ENCODE peak calls at places on chromosomes 6 and 20, in six cellular contexts. One of them, this sample, is unnamed.

GRCh38 chr6:157596886-157597285 is 215.9 kb downstream of the ZDHHC14 start:
- DNase-seq in A549: no peak
- DNase-seq in pons: no peak
- DNase-seq in iPS DF 6.9: no peak
- DNase-seq in CD4-positive, alpha-beta T cell: no peak
- DNase-seq in posterior vena cava: no peak
- DNase-seq in this sample: no peak

GRCh38 chr20:41329435-41330342 is 10.9 kb upstream of the LPIN3 start:
- DNase-seq in A549: peak; percentile 44
- DNase-seq in pons: peak; percentile 61
- DNase-seq in iPS DF 6.9: no peak
- DNase-seq in CD4-positive, alpha-beta T cell: peak; percentile 67
- DNase-seq in posterior vena cava: peak; percentile 95
- DNase-seq in this sample: no peak

GRCh38 chr6:29757282-29757681 is 34.0 kb downstream of the HLA-F start:
- DNase-seq in A549: no peak
- DNase-seq in pons: no peak
- DNase-seq in iPS DF 6.9: no peak
- DNase-seq in CD4-positive, alpha-beta T cell: no peak
- DNase-seq in posterior vena cava: no peak
- DNase-seq in this sample: no peak

GRCh38 chr6:122747573-122747972 is 31.9 kb upstream of the FABP7 start:
- DNase-seq in A549: no peak
- DNase-seq in pons: no peak
- DNase-seq in iPS DF 6.9: no peak
- DNase-seq in CD4-positive, alpha-beta T cell: no peak
- DNase-seq in posterior vena cava: no peak
- DNase-seq in this sample: no peak

GRCh38 chr20:63099426-63100267 is 92.9 kb upstream of the BHLHE23 start:
- DNase-seq in A549: no peak
- DNase-seq in pons: no peak
- DNase-seq in iPS DF 6.9: no peak
- DNase-seq in CD4-positive, alpha-beta T cell: peak; percentile 14
- DNase-seq in posterior vena cava: peak; percentile 58
- DNase-seq in this sample: no peak

GRCh38 chr20:23037017-23037481 is 1.9 kb downstream of the SSTR4 start:
- DNase-seq in A549: no peak
- DNase-seq in pons: no peak
- DNase-seq in iPS DF 6.9: no peak
- DNase-seq in CD4-positive, alpha-beta T cell: no peak
- DNase-seq in posterior vena cava: no peak
- DNase-seq in this sample: no peak

GRCh38 chr6:37311666-37312473 is 41.9 kb upstream of the RNF8 start:
- DNase-seq in A549: no peak
- DNase-seq in pons: peak; percentile 86
- DNase-seq in iPS DF 6.9: no peak
- DNase-seq in CD4-positive, alpha-beta T cell: no peak
- DNase-seq in posterior vena cava: no peak
- DNase-seq in this sample: no peak

GRCh38 chr20:46127396-46128010 is 9.4 kb downstream of the CD40 start:
- DNase-seq in A549: no peak
- DNase-seq in pons: no peak
- DNase-seq in iPS DF 6.9: no peak
- DNase-seq in CD4-positive, alpha-beta T cell: no peak
- DNase-seq in posterior vena cava: no peak
- DNase-seq in this sample: no peak

GRCh38 chr20:37238426-37238825 is 23.2 kb downstream of the GHRH start:
- DNase-seq in A549: no peak
- DNase-seq in pons: no peak
- DNase-seq in iPS DF 6.9: no peak
- DNase-seq in CD4-positive, alpha-beta T cell: no peak
- DNase-seq in posterior vena cava: no peak
- DNase-seq in this sample: no peak

GRCh38 chr6:142235247-142235646 is 66.6 kb upstream of the ADGRG6 start:
- DNase-seq in A549: no peak
- DNase-seq in pons: no peak
- DNase-seq in iPS DF 6.9: peak; percentile 5
- DNase-seq in CD4-positive, alpha-beta T cell: no peak
- DNase-seq in posterior vena cava: no peak
- DNase-seq in this sample: no peak

GRCh38 chr6:91412532-91412931 is 825.7 kb upstream of the MAP3K7 start:
- DNase-seq in A549: no peak
- DNase-seq in pons: no peak
- DNase-seq in iPS DF 6.9: no peak
- DNase-seq in CD4-positive, alpha-beta T cell: no peak
- DNase-seq in posterior vena cava: no peak
- DNase-seq in this sample: no peak

GRCh38 chr6:18477301-18477941 is 90.3 kb downstream of the RNF144B start:
- DNase-seq in A549: no peak
- DNase-seq in pons: peak; percentile 78
- DNase-seq in iPS DF 6.9: no peak
- DNase-seq in CD4-positive, alpha-beta T cell: no peak
- DNase-seq in posterior vena cava: no peak
- DNase-seq in this sample: peak; percentile 17

GRCh38 chr20:32524871-32525501 is 60.1 kb downstream of the NOL4L start:
- DNase-seq in A549: no peak
- DNase-seq in pons: peak; percentile 58
- DNase-seq in iPS DF 6.9: no peak
- DNase-seq in CD4-positive, alpha-beta T cell: peak; percentile 31
- DNase-seq in posterior vena cava: peak; percentile 87
- DNase-seq in this sample: no peak

GRCh38 chr20:58131581-58132142 is 96.8 kb downstream of the ANKRD60 start:
- DNase-seq in A549: no peak
- DNase-seq in pons: peak; percentile 19
- DNase-seq in iPS DF 6.9: no peak
- DNase-seq in CD4-positive, alpha-beta T cell: no peak
- DNase-seq in posterior vena cava: no peak
- DNase-seq in this sample: no peak

GRCh38 chr20:32528291-32528891 is 56.7 kb downstream of the NOL4L start:
- DNase-seq in A549: no peak
- DNase-seq in pons: no peak
- DNase-seq in iPS DF 6.9: no peak
- DNase-seq in CD4-positive, alpha-beta T cell: no peak
- DNase-seq in posterior vena cava: no peak
- DNase-seq in this sample: no peak

GRCh38 chr20:25300496-25301170 is 52.7 kb downstream of the PYGB start:
- DNase-seq in A549: no peak
- DNase-seq in pons: no peak
- DNase-seq in iPS DF 6.9: no peak
- DNase-seq in CD4-positive, alpha-beta T cell: no peak
- DNase-seq in posterior vena cava: no peak
- DNase-seq in this sample: no peak

GRCh38 chr6:159252955-159253508 is 83.8 kb downstream of the FNDC1 start:
- DNase-seq in A549: peak; percentile 23
- DNase-seq in pons: peak; percentile 56
- DNase-seq in iPS DF 6.9: peak; percentile 47
- DNase-seq in CD4-positive, alpha-beta T cell: no peak
- DNase-seq in posterior vena cava: no peak
- DNase-seq in this sample: peak; percentile 39

GRCh38 chr20:45355209-45355608 is 7.0 kb upstream of the SDC4 start:
- DNase-seq in A549: no peak
- DNase-seq in pons: no peak
- DNase-seq in iPS DF 6.9: no peak
- DNase-seq in CD4-positive, alpha-beta T cell: no peak
- DNase-seq in posterior vena cava: peak; percentile 35
- DNase-seq in this sample: no peak

GRCh38 chr20:49245921-49246740 is 26.9 kb downstream of the DDX27 start:
- DNase-seq in A549: peak; percentile 73
- DNase-seq in pons: peak; percentile 81
- DNase-seq in iPS DF 6.9: no peak
- DNase-seq in CD4-positive, alpha-beta T cell: no peak
- DNase-seq in posterior vena cava: no peak
- DNase-seq in this sample: peak; percentile 42

GRCh38 chr6:12355354-12355753 is 65.2 kb downstream of the EDN1 start:
- DNase-seq in A549: no peak
- DNase-seq in pons: no peak
- DNase-seq in iPS DF 6.9: no peak
- DNase-seq in CD4-positive, alpha-beta T cell: no peak
- DNase-seq in posterior vena cava: no peak
- DNase-seq in this sample: no peak

GRCh38 chr6:159665868-159666635 is 27.0 kb downstream of the SOD2 start:
- DNase-seq in A549: no peak
- DNase-seq in pons: no peak
- DNase-seq in iPS DF 6.9: no peak
- DNase-seq in CD4-positive, alpha-beta T cell: no peak
- DNase-seq in posterior vena cava: no peak
- DNase-seq in this sample: no peak

GRCh38 chr6:31557443-31558317 is 10.3 kb downstream of the NFKBIL1 start:
- DNase-seq in A549: no peak
- DNase-seq in pons: no peak
- DNase-seq in iPS DF 6.9: no peak
- DNase-seq in CD4-positive, alpha-beta T cell: no peak
- DNase-seq in posterior vena cava: no peak
- DNase-seq in this sample: no peak

GRCh38 chr20:61303217-61303616 is 51.2 kb downstream of the CDH4 start:
- DNase-seq in A549: no peak
- DNase-seq in pons: no peak
- DNase-seq in iPS DF 6.9: no peak
- DNase-seq in CD4-positive, alpha-beta T cell: no peak
- DNase-seq in posterior vena cava: no peak
- DNase-seq in this sample: no peak

GRCh38 chr20:45117581-45117980 is 2.6 kb upstream of the WFDC5 start:
- DNase-seq in A549: no peak
- DNase-seq in pons: no peak
- DNase-seq in iPS DF 6.9: no peak
- DNase-seq in CD4-positive, alpha-beta T cell: no peak
- DNase-seq in posterior vena cava: no peak
- DNase-seq in this sample: no peak

GRCh38 chr20:31496761-31497295 is 17.4 kb upstream of the HM13 start:
- DNase-seq in A549: no peak
- DNase-seq in pons: no peak
- DNase-seq in iPS DF 6.9: no peak
- DNase-seq in CD4-positive, alpha-beta T cell: no peak
- DNase-seq in posterior vena cava: peak; percentile 94
- DNase-seq in this sample: no peak

GRCh38 chr6:151239603-151240035 is at the start of gene AKAP12:
- DNase-seq in A549: no peak
- DNase-seq in pons: no peak
- DNase-seq in iPS DF 6.9: no peak
- DNase-seq in CD4-positive, alpha-beta T cell: no peak
- DNase-seq in posterior vena cava: peak; percentile 88
- DNase-seq in this sample: peak; percentile 66

GRCh38 chr6:5085638-5086293 is 625 bp downstream of the PPP1R3G start:
- DNase-seq in A549: no peak
- DNase-seq in pons: no peak
- DNase-seq in iPS DF 6.9: no peak
- DNase-seq in CD4-positive, alpha-beta T cell: no peak
- DNase-seq in posterior vena cava: peak; percentile 82
- DNase-seq in this sample: no peak

GRCh38 chr20:8431538-8432434 is 299.7 kb downstream of the PLCB1 start:
- DNase-seq in A549: no peak
- DNase-seq in pons: no peak
- DNase-seq in iPS DF 6.9: no peak
- DNase-seq in CD4-positive, alpha-beta T cell: no peak
- DNase-seq in posterior vena cava: no peak
- DNase-seq in this sample: no peak

GRCh38 chr6:53811082-53811481 is 16.3 kb downstream of the LRRC1 start:
- DNase-seq in A549: no peak
- DNase-seq in pons: no peak
- DNase-seq in iPS DF 6.9: no peak
- DNase-seq in CD4-positive, alpha-beta T cell: no peak
- DNase-seq in posterior vena cava: no peak
- DNase-seq in this sample: no peak

GRCh38 chr20:57198359-57199072 is 67.9 kb downstream of the BMP7 start:
- DNase-seq in A549: no peak
- DNase-seq in pons: no peak
- DNase-seq in iPS DF 6.9: no peak
- DNase-seq in CD4-positive, alpha-beta T cell: no peak
- DNase-seq in posterior vena cava: no peak
- DNase-seq in this sample: no peak

GRCh38 chr6:37985355-37985754 is 165.8 kb downstream of the ZFAND3 start:
- DNase-seq in A549: no peak
- DNase-seq in pons: no peak
- DNase-seq in iPS DF 6.9: no peak
- DNase-seq in CD4-positive, alpha-beta T cell: no peak
- DNase-seq in posterior vena cava: no peak
- DNase-seq in this sample: no peak

GRCh38 chr6:49462599-49462926 is 490 bp downstream of the MMUT start:
- DNase-seq in A549: no peak
- DNase-seq in pons: no peak
- DNase-seq in iPS DF 6.9: no peak
- DNase-seq in CD4-positive, alpha-beta T cell: no peak
- DNase-seq in posterior vena cava: no peak
- DNase-seq in this sample: no peak

GRCh38 chr6:44020148-44020547 is 107.1 kb downstream of the MRPL14 start:
- DNase-seq in A549: no peak
- DNase-seq in pons: no peak
- DNase-seq in iPS DF 6.9: no peak
- DNase-seq in CD4-positive, alpha-beta T cell: no peak
- DNase-seq in posterior vena cava: peak; percentile 84
- DNase-seq in this sample: no peak

GRCh38 chr20:64242797-64243475 is 12.6 kb upstream of the PCMTD2 start:
- DNase-seq in A549: no peak
- DNase-seq in pons: no peak
- DNase-seq in iPS DF 6.9: no peak
- DNase-seq in CD4-positive, alpha-beta T cell: no peak
- DNase-seq in posterior vena cava: peak; percentile 38
- DNase-seq in this sample: no peak

GRCh38 chr6:157066781-157067491 is 256.4 kb downstream of the TMEM242 start:
- DNase-seq in A549: no peak
- DNase-seq in pons: no peak
- DNase-seq in iPS DF 6.9: no peak
- DNase-seq in CD4-positive, alpha-beta T cell: no peak
- DNase-seq in posterior vena cava: no peak
- DNase-seq in this sample: no peak

GRCh38 chr6:111277819-111278218 is 190.5 kb downstream of the SLC16A10 start:
- DNase-seq in A549: no peak
- DNase-seq in pons: no peak
- DNase-seq in iPS DF 6.9: no peak
- DNase-seq in CD4-positive, alpha-beta T cell: no peak
- DNase-seq in posterior vena cava: no peak
- DNase-seq in this sample: no peak

GRCh38 chr6:12750416-12750815 is 33.8 kb downstream of the PHACTR1 start:
- DNase-seq in A549: no peak
- DNase-seq in pons: no peak
- DNase-seq in iPS DF 6.9: no peak
- DNase-seq in CD4-positive, alpha-beta T cell: no peak
- DNase-seq in posterior vena cava: no peak
- DNase-seq in this sample: no peak

GRCh38 chr6:118387921-118388701 is 160.0 kb upstream of the PLN start:
- DNase-seq in A549: no peak
- DNase-seq in pons: no peak
- DNase-seq in iPS DF 6.9: no peak
- DNase-seq in CD4-positive, alpha-beta T cell: no peak
- DNase-seq in posterior vena cava: no peak
- DNase-seq in this sample: no peak

This sample was measured in putamen.